ENCODE peak calls at places on chromosome 14, in five cellular contexts. U is K562, E is HepG2, H is stomach, N is spleen. P is an unnamed sample.

GRCh38 chr14:90671382-90671781 is 144.8 kb downstream of the TTC7B start:
- DNase-seq in U (no peak), E (no peak), H (no peak), N (no peak), P (no peak)

GRCh38 chr14:96130854-96131253 is 73.8 kb upstream of the BDKRB2 start:
- DNase-seq in U (no peak), E (no peak), H (no peak), N (no peak), P (no peak)

GRCh38 chr14:83842536-83842935 is 1687.4 kb upstream of the FLRT2 start:
- DNase-seq in U (no peak), E (no peak), H (no peak), N (no peak), P (no peak)

GRCh38 chr14:97065305-97066067 is 268.3 kb downstream of the VRK1 start:
- DNase-seq in U (no peak), E (no peak), H (no peak), N (no peak), P (no peak)

GRCh38 chr14:102437997-102438922 is 71.3 kb downstream of the ANKRD9 start:
- DNase-seq in U (peak; percentile 90), E (peak; percentile 59), H (peak; percentile 89), N (peak; percentile 88), P (peak; percentile 98)

GRCh38 chr14:95077380-95077779 is 79.9 kb downstream of the DICER1 start:
- DNase-seq in U (no peak), E (no peak), H (no peak), N (no peak), P (no peak)

GRCh38 chr14:40447032-40447431 is 1014.8 kb upstream of the FBXO33 start:
- DNase-seq in U (no peak), E (no peak), H (no peak), N (no peak), P (peak; percentile 11)

GRCh38 chr14:77024171-77024627 is 4.3 kb downstream of the IRF2BPL start:
- DNase-seq in U (peak; percentile 62), E (peak; percentile 66), H (no peak), N (no peak), P (peak; percentile 99)

GRCh38 chr14:92632546-92633273 is 115.7 kb downstream of the LGMN start:
- DNase-seq in U (no peak), E (no peak), H (no peak), N (peak; percentile 72), P (no peak)

GRCh38 chr14:102209224-102209966 is 69.7 kb downstream of the WDR20 start:
- DNase-seq in U (peak; percentile 9), E (peak; percentile 58), H (no peak), N (peak; percentile 41), P (peak; percentile 67)

DNA sequence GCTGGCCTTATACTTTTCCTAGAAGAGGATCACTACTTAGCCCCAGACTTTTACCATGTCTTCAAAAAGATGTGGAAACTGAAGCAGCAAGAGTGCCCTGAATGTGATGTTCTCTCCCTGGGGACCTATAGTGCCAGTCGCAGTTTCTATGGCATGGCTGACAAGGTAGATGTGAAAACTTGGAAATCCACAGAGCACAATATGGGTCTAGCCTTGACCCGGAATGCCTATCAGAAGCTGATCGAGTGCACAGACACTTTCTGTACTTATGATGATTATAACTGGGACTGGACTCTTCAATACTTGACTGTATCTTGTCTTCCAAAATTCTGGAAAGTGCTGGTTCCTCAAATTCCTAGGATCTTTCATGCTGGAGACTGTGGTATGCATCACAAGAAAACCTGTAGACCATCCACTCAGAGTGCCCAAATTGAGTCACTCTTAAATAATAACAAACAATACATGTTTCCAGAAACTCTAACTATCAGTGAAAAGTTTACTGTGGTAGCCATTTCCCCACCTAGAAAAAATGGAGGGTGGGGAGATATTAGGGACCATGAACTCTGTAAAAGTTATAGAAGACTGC is 1.5 kb downstream of the MGAT2 start:
- DNase-seq in U (no peak), E (no peak), H (no peak), N (no peak), P (no peak)
- H3K36me3 ChIP-seq in U (peaks cover 56% of the 10 kb centered on the region), E (peaks cover 18% of the 10 kb centered on the region), H (peaks cover 27% of the 10 kb centered on the region), N (peaks cover 15% of the 10 kb centered on the region), P (peaks cover 20% of the 10 kb centered on the region)

DNA sequence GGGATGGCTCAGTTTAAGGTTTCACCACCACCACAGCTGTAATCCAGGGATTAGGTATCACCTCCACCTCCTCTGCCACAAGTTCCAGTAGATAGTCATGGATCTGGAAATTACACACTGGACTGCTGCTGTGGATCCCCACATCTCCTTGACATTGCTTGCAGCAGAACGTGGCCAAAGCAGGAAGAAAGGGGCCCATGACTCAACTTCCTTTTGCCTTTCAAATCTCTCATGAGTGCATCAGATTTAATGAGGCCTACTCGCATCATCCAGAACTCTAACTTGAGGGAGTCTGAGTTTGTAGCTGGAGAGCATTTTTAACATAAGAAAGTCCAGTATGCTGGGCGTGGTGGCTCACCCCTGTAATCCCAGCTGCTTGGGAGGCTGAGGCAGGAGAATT is 29.2 kb upstream of the TMED10 start:
- DNase-seq in U (no peak), E (no peak), H (no peak), N (peak; percentile 11), P (no peak)
- TF ChIP-seq POLR2AphosphoS5 in U (no peak), E (no peak), H (no peak), N (no peak), P (no peak)

GRCh38 chr14:68950111-68950510 is 29.0 kb downstream of the ACTN1 start:
- DNase-seq in U (no peak), E (peak; percentile 53), H (no peak), N (no peak), P (no peak)
- H3K4me1 ChIP-seq in U (peaks cover 22% of the 10 kb centered on the region), E (peaks cover 99% of the 10 kb centered on the region), H (peaks cover 88% of the 10 kb centered on the region), N (peaks cover 87% of the 10 kb centered on the region), P (peaks cover 40% of the 10 kb centered on the region)

GRCh38 chr14:34853041-34853440 is 22.1 kb downstream of the BAZ1A start:
- DNase-seq in U (no peak), E (no peak), H (no peak), N (no peak), P (no peak)
- H3K36me3 ChIP-seq in U (peaks cover 68% of the 10 kb centered on the region), E (peaks cover 18% of the 10 kb centered on the region), H (peaks cover 38% of the 10 kb centered on the region), N (peaks cover 23% of the 10 kb centered on the region), P (no peaks in the 10 kb centered on the region)

GRCh38 chr14:21308479-21309237 is 28.8 kb downstream of the RPGRIP1 start:
- DNase-seq in U (peak; percentile 93), E (peak; percentile 100), H (peak; percentile 89), N (peak; percentile 89), P (peak; percentile 99)
- TF ChIP-seq POLR2AphosphoS5 in U (peak; percentile 55), E (peak; percentile 99), H (peak; percentile 77), N (no peak), P (peak; percentile 96)

GRCh38 chr14:73795466-73795865 is 56.2 kb upstream of the PTGR2 start:
- DNase-seq in U (no peak), E (no peak), H (no peak), N (no peak), P (no peak)
- H3K4me1 ChIP-seq in U (peaks cover 3% of the 10 kb centered on the region), E (peaks cover 66% of the 10 kb centered on the region), H (peaks cover 15% of the 10 kb centered on the region), N (peaks cover 23% of the 10 kb centered on the region), P (no peaks in the 10 kb centered on the region)

GRCh38 chr14:81187832-81188522 is 32.8 kb downstream of the GTF2A1 start:
- DNase-seq in U (no peak), E (no peak), H (no peak), N (no peak), P (no peak)
- H3K36me3 ChIP-seq in U (peaks cover 79% of the 10 kb centered on the region), E (peaks cover 26% of the 10 kb centered on the region), H (peaks cover 81% of the 10 kb centered on the region), N (peaks cover 58% of the 10 kb centered on the region), P (peaks cover 16% of the 10 kb centered on the region)

GRCh38 chr14:61561144-61561543 is 134.2 kb upstream of the HIF1A start:
- DNase-seq in U (no peak), E (peak; percentile 42), H (no peak), N (no peak), P (peak; percentile 46)

GRCh38 chr14:61561657-61562276 is 133.5 kb upstream of the HIF1A start:
- DNase-seq in U (no peak), E (peak; percentile 94), H (peak; percentile 84), N (peak; percentile 81), P (peak; percentile 36)

GRCh38 chr14:61563162-61563511 is 132.2 kb upstream of the HIF1A start:
- DNase-seq in U (no peak), E (no peak), H (no peak), N (no peak), P (no peak)

GRCh38 chr14:61563880-61564622 is 131.3 kb upstream of the HIF1A start:
- DNase-seq in U (no peak), E (no peak), H (no peak), N (no peak), P (no peak)

GRCh38 chr14:61562321-61563161 is 132.8 kb upstream of the HIF1A start:
- DNase-seq in U (peak; percentile 79), E (peak; percentile 90), H (no peak), N (no peak), P (no peak)
- TF ChIP-seq POLR2AphosphoS5 in U (no peak), E (no peak), H (peak; percentile 86), N (no peak), P (no peak)

GRCh38 chr14:104967144-104967413 is 11.1 kb downstream of the AHNAK2 start:
- DNase-seq in U (no peak), E (no peak), H (no peak), N (peak; percentile 68), P (no peak)
- H3K4me1 ChIP-seq in U (no peaks in the 10 kb centered on the region), E (peaks cover 19% of the 10 kb centered on the region), H (peaks cover 54% of the 10 kb centered on the region), N (peaks cover 21% of the 10 kb centered on the region), P (peaks cover 13% of the 10 kb centered on the region)

GRCh38 chr14:93953739-93954515 is 22.4 kb downstream of the ASB2 start:
- DNase-seq in U (no peak), E (no peak), H (no peak), N (peak; percentile 74), P (no peak)

GRCh38 chr14:93953263-93953662 is 23.1 kb downstream of the ASB2 start:
- DNase-seq in U (no peak), E (peak; percentile 50), H (no peak), N (no peak), P (peak; percentile 66)

GRCh38 chr14:93951798-93952540 is 24.4 kb downstream of the ASB2 start:
- DNase-seq in U (no peak), E (no peak), H (no peak), N (no peak), P (no peak)

GRCh38 chr14:93954516-93954830 is 21.9 kb downstream of the ASB2 start:
- DNase-seq in U (no peak), E (no peak), H (no peak), N (no peak), P (no peak)

GRCh38 chr14:93952829-93953228 is 23.5 kb downstream of the ASB2 start:
- DNase-seq in U (no peak), E (no peak), H (no peak), N (no peak), P (peak; percentile 19)
- H3K36me3 ChIP-seq in U (no peaks in the 10 kb centered on the region), E (no peaks in the 10 kb centered on the region), H (peaks cover 21% of the 10 kb centered on the region), N (no peaks in the 10 kb centered on the region), P (no peaks in the 10 kb centered on the region)